ENCODE peak calls at places on chromosome 11, in four cellular contexts. Y is GM12865, G is GM23338, M is lower lobe of right lung. S is an unnamed sample.

GRCh38 chr11:76629853-76630599 is 40.5 kb downstream of the LRRC32 start:
- DNase-seq in Y (no peak), G (peak), M (peak), S (peak)

GRCh38 chr11:130554241-130555055 is 106.0 kb downstream of the ADAMTS15 start:
- DNase-seq in G (no peak), M (no peak), Y (no peak), S (no peak)

GRCh38 chr11:15170170-15170569 is 55.4 kb downstream of the INSC start:
- DNase-seq in G (no peak), M (no peak), Y (no peak), S (no peak)

GRCh38 chr11:78684377-78684776 is 109.7 kb upstream of the NARS2 start:
- DNase-seq in G (peak), M (no peak), Y (no peak), S (no peak)

GRCh38 chr11:73268671-73269271 is 3.4 kb upstream of the P2RY6 start:
- DNase-seq in G (no peak), M (no peak), Y (no peak), S (no peak)

GRCh38 chr11:18364495-18365047 is 29.8 kb upstream of the LDHA start:
- DNase-seq in G (no peak), M (no peak), Y (no peak), S (no peak)

GRCh38 chr11:93639548-93639947 is 21.9 kb upstream of the CEP295 start:
- DNase-seq in Y (no peak), G (no peak), M (no peak), S (no peak)

GRCh38 chr11:127640822-127641485 is 640.4 kb upstream of the KIRREL3 start:
- DNase-seq in G (no peak), M (no peak), Y (no peak), S (no peak)

GRCh38 chr11:35619754-35620640 is 1.7 kb downstream of the FJX1 start:
- DNase-seq in M (peak), G (peak), Y (peak), S (peak)

GRCh38 chr11:123586568-123586967 is 67.9 kb downstream of the SCN3B start:
- DNase-seq in M (no peak), Y (no peak), G (no peak), S (no peak)

GRCh38 chr11:12846766-12847615 is 162.1 kb upstream of the RASSF10 start:
- DNase-seq in G (no peak), M (no peak), Y (no peak), S (no peak)

GRCh38 chr11:125287467-125288232 is 123.1 kb downstream of the PKNOX2 start:
- DNase-seq in Y (no peak), M (no peak), G (no peak), S (no peak)

GRCh38 chr11:83970061-83970671 is 684.0 kb upstream of the CCDC90B start:
- DNase-seq in M (no peak), Y (peak), G (no peak), S (no peak)

GRCh38 chr11:111775024-111775710 is 9.0 kb upstream of the PPP2R1B start:
- DNase-seq in Y (no peak), M (no peak), G (no peak), S (no peak)

GRCh38 chr11:81476345-81476744 is 1257.3 kb downstream of the FAM181B start:
- DNase-seq in Y (no peak), G (no peak), M (no peak), S (no peak)

GRCh38 chr11:20672575-20672974 is 3.2 kb downstream of the NELL1 start:
- DNase-seq in Y (peak), G (peak), M (no peak), S (no peak)

GRCh38 chr11:2528301-2529050 is 83.7 kb downstream of the KCNQ1 start:
- DNase-seq in M (peak), Y (no peak), G (no peak), S (no peak)

GRCh38 chr11:124897681-124898680 is at the start of gene ROBO4:
- DNase-seq in G (no peak), Y (no peak), M (no peak), S (no peak)

GRCh38 chr11:70603064-70603755 is 204.9 kb downstream of the CTTN start:
- DNase-seq in M (no peak), G (no peak), Y (no peak), S (no peak)

GRCh38 chr11:35855685-35856084 is 88.2 kb upstream of the LDLRAD3 start:
- DNase-seq in Y (no peak), G (no peak), M (no peak), S (no peak)

GRCh38 chr11:32713496-32713895 is 81.0 kb downstream of the CCDC73 start:
- DNase-seq in Y (no peak), G (peak), M (no peak), S (peak)

DNA sequence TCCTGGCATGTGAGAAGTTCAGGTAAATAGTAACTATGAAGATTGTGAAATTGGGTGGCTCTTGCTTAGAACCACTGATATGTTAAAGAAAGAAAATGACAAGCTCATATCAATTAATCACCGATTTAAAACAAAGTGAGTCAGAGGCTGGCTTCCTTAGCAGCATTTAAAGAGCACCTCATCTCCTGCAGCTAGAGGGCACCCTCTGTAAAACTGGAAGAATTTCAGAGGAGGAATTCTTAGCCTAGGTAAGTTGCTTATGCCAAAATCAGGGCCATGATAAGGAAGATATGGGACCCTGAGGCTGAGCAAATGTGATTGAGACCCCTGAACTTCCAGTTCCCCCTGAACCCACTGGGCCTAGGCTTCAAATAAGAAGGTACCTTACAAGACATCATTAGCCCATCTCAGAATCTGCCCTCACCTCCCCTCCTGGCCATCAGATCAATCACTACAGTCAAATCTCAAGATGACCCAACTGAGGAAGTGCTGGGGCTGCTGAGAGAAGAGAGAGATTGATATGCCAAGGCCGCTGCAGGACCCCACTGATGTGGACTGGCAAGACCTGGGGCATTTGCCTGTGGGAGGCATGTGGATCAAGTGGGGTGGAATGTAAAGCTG is 8.6 kb upstream of the CD3E start:
- DNase-seq in M (no peak), G (peak), Y (peak), S (peak)
- TF ChIP-seq CTCF in M (peak), G (peak), Y (peak), S (peak)

GRCh38 chr11:121536116-121536515 is 83.3 kb upstream of the SORL1-AS1 start:
- DNase-seq in M (no peak), G (peak), Y (no peak), S (no peak)

GRCh38 chr11:121533556-121534050 is 80.8 kb upstream of the SORL1-AS1 start:
- DNase-seq in M (no peak), Y (no peak), G (no peak), S (no peak)

GRCh38 chr11:121535122-121535796 is 82.5 kb upstream of the SORL1-AS1 start:
- DNase-seq in M (no peak), Y (no peak), G (no peak), S (no peak)

GRCh38 chr11:121538054-121538453 is 85.3 kb upstream of the SORL1-AS1 start:
- DNase-seq in M (no peak), G (no peak), Y (peak), S (no peak)

GRCh38 chr11:121534131-121535093 is 81.6 kb upstream of the SORL1-AS1 start:
- DNase-seq in G (peak), M (no peak), Y (no peak), S (no peak)
- TF ChIP-seq CTCF in G (peak), M (peak), Y (no peak), S (no peak)

GRCh38 chr11:30329150-30329940 is 6.4 kb downstream of the ARL14EP start:
- DNase-seq in G (no peak), M (no peak), Y (no peak), S (no peak)

GRCh38 chr11:30328676-30329075 is 5.8 kb downstream of the ARL14EP start:
- DNase-seq in M (no peak), Y (no peak), G (no peak), S (no peak)

DNA sequence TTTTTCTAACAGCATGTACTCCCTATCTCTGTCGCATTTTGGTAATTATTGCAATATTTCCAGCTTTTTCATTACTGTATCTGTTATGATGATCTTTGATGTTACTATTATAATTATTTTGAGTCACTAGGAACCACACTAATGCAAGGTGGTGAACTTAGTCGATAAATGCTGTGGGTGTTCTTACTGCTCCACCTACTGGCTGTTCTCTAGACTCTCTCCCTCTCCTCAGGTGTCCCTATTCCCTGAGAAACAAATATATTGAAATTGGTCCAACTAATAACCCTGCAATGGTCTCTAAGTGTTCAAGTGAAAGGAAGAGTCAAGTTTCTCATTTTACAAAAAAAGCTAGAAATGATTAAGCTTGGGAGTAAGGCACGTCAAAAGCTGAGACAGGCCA is 10.5 kb downstream of the ARL14EP start:
- DNase-seq in G (peak), Y (no peak), M (no peak), S (no peak)
- TF ChIP-seq CTCF in G (peak), Y (peak), M (peak), S (peak)

GRCh38 chr11:65890324-65891179 is at the start of gene CCDC85B:
- DNase-seq in M (peak), G (peak), Y (peak), S (peak)
- TF ChIP-seq CTCF in M (no peak), G (peak), Y (peak), S (no peak)

DNA sequence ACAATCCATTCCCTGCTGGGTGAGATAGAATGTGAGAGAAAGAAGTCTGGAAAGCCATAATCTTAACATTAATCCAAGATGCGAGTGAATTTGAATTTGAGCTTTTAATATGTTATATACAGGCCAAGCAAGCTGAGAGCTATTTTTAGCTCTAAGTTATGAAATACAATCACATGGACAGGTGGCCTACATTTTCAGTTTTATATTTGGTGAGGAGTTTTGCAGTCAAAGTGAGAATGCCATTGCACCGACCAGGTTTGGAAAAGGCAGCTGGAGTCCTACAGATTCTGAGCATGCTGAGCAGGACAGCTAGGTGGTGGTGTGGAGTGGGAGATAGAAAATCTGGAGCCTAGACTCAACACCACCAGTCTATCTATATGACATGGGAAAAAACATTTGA is 12.0 kb downstream of the OR5B21 start:
- DNase-seq in G (no peak), Y (peak), M (no peak), S (no peak)
- TF ChIP-seq CTCF in G (peak), Y (no peak), M (no peak), S (no peak)